ENCODE peak calls at places on chromosome X, in eight cellular contexts. B is CD8-positive, alpha-beta memory T cell; M is hepatocyte; L is tibial nerve; G is transverse colon; T is cardiac muscle cell; Y is lung; R is left lung. A is an unnamed sample. For H3K4me1, the result is how much of the 10 kb centered on the place peaks cover.

GRCh38 chrX:119685225-119686066 is 7.5 kb downstream of the SEPTIN6 start:
- DNase-seq in M (no peak), Y (no peak), L (peak), T (no peak), B (peak), G (no peak), R (no peak), A (no peak)

GRCh38 chrX:57364145-57364544 is 77.6 kb downstream of the FAAH2 start:
- DNase-seq in M (no peak), G (no peak), L (no peak), Y (no peak), R (no peak), T (no peak), B (no peak), A (no peak)

GRCh38 chrX:15761564-15762191 is 23.6 kb downstream of the CA5B start:
- DNase-seq in R (no peak), M (peak), G (no peak), Y (no peak), T (peak), B (no peak), L (peak), A (no peak)

GRCh38 chrX:49111846-49112245 is 11.7 kb downstream of the GPKOW start:
- DNase-seq in T (no peak), R (no peak), M (no peak), G (no peak), B (no peak), Y (no peak), L (no peak), A (no peak)

GRCh38 chrX:47581731-47582647 is at the start of gene TIMP1:
- DNase-seq in B (peak), Y (peak), T (peak), L (peak), M (peak), G (peak), R (peak), A (peak)

GRCh38 chrX:73903941-73904340 is 340.9 kb downstream of the CHIC1 start:
- DNase-seq in Y (no peak), B (no peak), L (no peak), G (no peak), T (no peak), R (no peak), M (no peak), A (no peak)

GRCh38 chrX:16123222-16123786 is at the start of gene GRPR:
- DNase-seq in G (peak), B (peak), R (peak), M (peak), L (peak), T (peak), Y (peak), A (peak)

GRCh38 chrX:724256-724655 is 93.7 kb downstream of the SHOX start:
- DNase-seq in T (no peak), R (no peak), G (no peak), B (no peak), M (no peak), Y (no peak), L (no peak), A (no peak)

GRCh38 chrX:108298165-108298602 is 140.0 kb downstream of the COL4A6 start:
- DNase-seq in R (peak), L (no peak), G (no peak), B (no peak), Y (no peak), T (no peak), M (no peak), A (no peak)

GRCh38 chrX:47502591-47503222 is 19.7 kb upstream of the ZNF41 start:
- DNase-seq in G (no peak), T (no peak), L (no peak), R (no peak), M (no peak), B (no peak), Y (no peak), A (no peak)

GRCh38 chrX:134171661-134172587 is 65.1 kb upstream of the CCDC160 start:
- DNase-seq in L (peak), M (peak), R (peak), B (peak), T (peak), G (no peak), Y (no peak), A (peak)

GRCh38 chrX:153981231-153981630 is 8.7 kb downstream of the TMEM187 start:
- DNase-seq in T (no peak), M (no peak), L (no peak), B (no peak), Y (no peak), G (no peak), R (no peak), A (no peak)

GRCh38 chrX:107731831-107732502 is 43.6 kb downstream of the TSC22D3 start:
- DNase-seq in T (peak), G (peak), B (no peak), Y (peak), R (peak), M (peak), L (peak), A (peak)

GRCh38 chrX:124388562-124388961 is 42.2 kb downstream of the SH2D1A start:
- DNase-seq in R (no peak), M (peak), L (peak), T (peak), B (peak), Y (peak), G (peak), A (peak)

GRCh38 chrX:42098897-42099296 is 175.5 kb upstream of the CASK start:
- DNase-seq in R (no peak), G (no peak), T (peak), L (no peak), B (no peak), M (no peak), Y (no peak), A (no peak)

GRCh38 chrX:42771836-42772335 is 6.1 kb downstream of the PPP1R2C start:
- DNase-seq in Y (no peak), T (no peak), R (no peak), G (no peak), L (no peak), M (no peak), B (no peak), A (no peak)

GRCh38 chrX:38225093-38225492 is 4.4 kb upstream of the SRPX start:
- DNase-seq in L (no peak), M (no peak), B (no peak), G (no peak), R (no peak), Y (no peak), T (no peak), A (no peak)

GRCh38 chrX:44054863-44055601 is 81.8 kb upstream of the NDP start:
- DNase-seq in G (no peak), R (no peak), M (no peak), B (no peak), T (no peak), Y (no peak), L (no peak), A (no peak)

GRCh38 chrX:53438174-53438831 is 4.1 kb upstream of the HSD17B10 start:
- DNase-seq in R (no peak), L (no peak), B (no peak), Y (no peak), M (no peak), T (no peak), G (no peak), A (no peak)

GRCh38 chrX:49106930-49107329 is 16.6 kb downstream of the GPKOW start:
- DNase-seq in R (no peak), B (no peak), L (no peak), M (peak), T (peak), G (no peak), Y (no peak), A (peak)

GRCh38 chrX:47831788-47832187 is 4.9 kb upstream of the ZNF81 start:
- DNase-seq in Y (peak), R (no peak), T (peak), B (peak), L (peak), M (peak), G (peak), A (peak)

GRCh38 chrX:146602246-146602645 is 207.3 kb upstream of the CXorf51B start:
- DNase-seq in M (no peak), L (no peak), T (no peak), B (no peak), R (no peak), Y (no peak), G (no peak), A (no peak)

GRCh38 chrX:53223955-53224859 is 800 bp downstream of the KDM5C start:
- DNase-seq in G (peak), B (no peak), M (peak), Y (no peak), L (no peak), R (peak), T (peak), A (no peak)

GRCh38 chrX:139826065-139827044 is 106.5 kb downstream of the ATP11C start:
- DNase-seq in L (peak), B (no peak), R (no peak), T (no peak), Y (no peak), G (no peak), M (no peak), A (no peak)

GRCh38 chrX:85993539-85994197 is 53.7 kb downstream of the CHM start:
- DNase-seq in T (no peak), Y (no peak), L (no peak), M (no peak), G (no peak), B (no peak), R (no peak), A (no peak)

GRCh38 chrX:81564851-81565250 is 362.9 kb downstream of the SH3BGRL start:
- DNase-seq in R (no peak), B (no peak), G (no peak), Y (no peak), M (no peak), L (no peak), T (no peak), A (no peak)
- H3K4me1 ChIP-seq in R (under half), B (under half), G (under half), Y (under half), M (under half), L (under half), T (under half), A (under half)

GRCh38 chrX:51891821-51892551 is 1.4 kb upstream of the MAGED1 start:
- DNase-seq in L (peak), Y (no peak), G (no peak), R (no peak), T (no peak), B (no peak), M (peak), A (peak)
- H3K4me3 ChIP-seq in L (no peak), Y (no peak), G (no peak), R (no peak), T (no peak), B (no peak), M (no peak), A (no peak)

DNA sequence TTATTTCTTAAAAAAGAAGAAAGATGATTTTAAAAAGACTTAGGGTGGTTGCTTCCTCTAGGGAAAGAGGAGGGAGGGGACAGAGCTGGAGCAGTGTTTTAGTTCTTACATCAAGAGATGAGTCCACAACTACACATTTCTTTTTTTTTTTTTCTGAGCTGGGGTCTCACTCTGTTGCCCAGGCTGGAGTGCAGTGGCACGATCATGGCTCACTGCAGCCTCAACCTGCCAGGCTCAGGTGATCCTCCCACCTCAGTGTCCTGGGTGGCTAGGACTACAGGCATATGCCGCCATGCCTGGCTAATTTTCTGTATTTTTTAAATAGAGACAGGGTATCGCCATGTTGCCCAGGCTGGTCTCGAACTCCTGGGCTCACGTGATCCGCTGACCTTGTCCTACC is 17.2 kb downstream of the SH3KBP1 start:
- DNase-seq in B (no peak), R (no peak), G (no peak), L (no peak), M (no peak), Y (no peak), T (no peak), A (no peak)
- H3K4me1 ChIP-seq in B (under half), R (half or more), G (under half), L (under half), M (under half), Y (under half), T (under half), A (under half)

GRCh38 chrX:23854945-23855344 is 52.8 kb downstream of the APOO start:
- DNase-seq in M (peak), R (no peak), L (no peak), G (no peak), Y (no peak), B (no peak), T (no peak), A (no peak)
- H3K4me3 ChIP-seq in M (no peak), R (no peak), L (no peak), G (no peak), Y (no peak), B (no peak), T (no peak), A (no peak)

GRCh38 chrX:40168183-40169015 is 70.6 kb upstream of the BCOR start:
- DNase-seq in B (no peak), Y (no peak), T (no peak), G (no peak), R (no peak), M (no peak), L (no peak), A (no peak)

GRCh38 chrX:40171513-40172168 is 73.9 kb upstream of the BCOR start:
- DNase-seq in T (peak), B (peak), Y (no peak), M (peak), G (no peak), R (peak), L (no peak), A (no peak)

GRCh38 chrX:40167240-40168182 is 69.8 kb upstream of the BCOR start:
- DNase-seq in L (no peak), B (no peak), T (peak), Y (no peak), G (peak), R (peak), M (peak), A (no peak)

GRCh38 chrX:40170830-40171512 is 73.2 kb upstream of the BCOR start:
- DNase-seq in T (peak), L (no peak), Y (no peak), G (no peak), R (no peak), B (peak), M (peak), A (no peak)

GRCh38 chrX:40169193-40170086 is 71.7 kb upstream of the BCOR start:
- DNase-seq in M (peak), L (no peak), R (peak), Y (no peak), B (peak), G (peak), T (peak), A (peak)
- H3K4me1 ChIP-seq in M (half or more), L (under half), R (half or more), Y (under half), B (under half), G (under half), T (half or more), A (under half)

GRCh38 chrX:2321411-2321810 is 179.4 kb downstream of the DHRSX start:
- DNase-seq in M (no peak), Y (no peak), T (no peak), L (no peak), B (no peak), R (no peak), G (no peak), A (no peak)

GRCh38 chrX:2320089-2320488 is 180.7 kb downstream of the DHRSX start:
- DNase-seq in R (no peak), Y (no peak), T (no peak), B (no peak), L (no peak), M (no peak), G (no peak), A (no peak)

GRCh38 chrX:2317527-2318055 is 183.2 kb downstream of the DHRSX start:
- DNase-seq in L (no peak), M (no peak), T (no peak), G (no peak), Y (no peak), B (no peak), R (no peak), A (no peak)

GRCh38 chrX:2318371-2318770 is 182.4 kb downstream of the DHRSX start:
- DNase-seq in T (no peak), R (no peak), G (no peak), L (no peak), B (no peak), M (no peak), Y (no peak), A (no peak)

DNA sequence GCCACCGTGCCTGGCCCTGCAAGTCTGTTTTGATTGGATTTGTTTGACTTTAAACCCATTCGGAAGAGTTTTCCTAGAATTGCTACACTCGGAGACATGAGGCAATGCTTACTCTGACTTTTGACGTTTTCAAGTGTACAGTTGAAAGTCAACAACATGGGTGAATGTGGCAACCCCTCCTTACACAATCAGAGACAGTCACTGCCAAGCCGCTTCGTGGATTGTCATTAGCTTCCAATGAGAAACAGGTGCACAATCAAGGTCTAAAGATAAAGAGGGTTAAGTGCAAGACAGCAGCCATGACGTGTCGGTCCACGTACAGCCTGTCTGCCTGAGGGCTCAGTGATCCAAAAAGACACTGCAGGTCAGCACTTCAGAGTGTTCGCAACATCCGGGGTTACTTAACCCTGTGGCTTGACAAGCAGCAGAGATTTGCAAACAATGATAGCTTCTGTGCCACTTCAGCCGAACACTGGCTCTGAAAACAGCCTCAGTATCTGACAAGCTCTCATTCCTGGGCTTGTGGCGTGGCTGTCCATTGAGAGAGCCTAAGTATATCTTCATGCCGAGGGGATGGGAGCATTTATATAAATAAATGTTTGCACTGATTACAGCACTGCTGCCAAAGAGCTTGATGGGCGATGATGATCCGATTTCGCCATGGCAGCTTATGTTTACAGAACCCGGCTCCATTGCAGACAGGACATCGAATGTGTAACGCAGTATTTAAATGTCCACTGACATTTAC is 180.0 kb downstream of the DHRSX start:
- DNase-seq in B (no peak), T (peak), M (peak), R (no peak), L (peak), Y (peak), G (no peak), A (peak)
- H3K4me3 ChIP-seq in B (no peak), T (no peak), M (no peak), R (no peak), L (no peak), Y (no peak), G (no peak), A (no peak)

GRCh38 chrX:2711441-2711840 is 20.3 kb downstream of the CD99 start:
- DNase-seq in Y (no peak), G (no peak), T (no peak), M (no peak), B (no peak), R (no peak), L (no peak), A (no peak)

GRCh38 chrX:2708016-2708415 is 16.9 kb downstream of the CD99 start:
- DNase-seq in G (no peak), Y (no peak), L (no peak), M (no peak), T (no peak), B (no peak), R (no peak), A (no peak)

GRCh38 chrX:2708601-2709200 is 17.6 kb downstream of the CD99 start:
- DNase-seq in B (no peak), M (no peak), Y (no peak), L (no peak), R (no peak), T (no peak), G (no peak), A (peak)

GRCh38 chrX:2710496-2710895 is 19.4 kb downstream of the CD99 start:
- DNase-seq in Y (no peak), M (peak), R (no peak), B (no peak), L (no peak), G (no peak), T (no peak), A (no peak)

DNA sequence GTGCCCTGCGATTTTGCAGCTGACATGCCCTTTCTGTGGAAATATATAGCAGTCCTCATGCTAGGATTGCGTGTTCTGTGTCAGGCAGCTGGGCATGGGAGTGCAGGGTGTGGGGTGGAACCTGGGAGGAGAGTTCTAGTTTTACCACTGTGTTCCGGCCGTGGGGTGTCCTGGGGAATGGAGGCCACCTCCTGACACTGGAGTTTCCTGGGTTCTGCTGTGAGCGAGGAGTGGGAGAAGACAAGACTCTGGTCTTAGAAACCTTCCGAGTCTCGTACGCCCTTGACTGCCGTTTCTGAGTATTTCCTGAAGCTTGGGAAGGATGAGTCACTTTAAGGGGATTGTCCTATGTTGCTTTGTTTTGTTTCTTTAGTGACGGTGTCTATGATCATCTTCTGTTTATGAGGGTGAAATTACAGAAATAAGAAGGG is 19.0 kb downstream of the CD99 start:
- DNase-seq in Y (no peak), B (no peak), T (no peak), G (peak), R (no peak), L (no peak), M (peak), A (peak)
- H3K4me1 ChIP-seq in Y (under half), B (half or more), T (under half), G (half or more), R (half or more), L (under half), M (under half), A (under half)